ENCODE peak calls at places on chromosomes 1 and 21, in six cellular contexts. Y is aorta, Z is AG08395, F is OCI-LY7, R is H1, A is Ammon's horn. S is an unnamed sample.

GRCh38 chr1:235883261-235883927 is 16.7 kb upstream of the LYST start:
- DNase-seq in Y (peak), Z (peak), F (no peak), R (no peak), A (peak), S (peak)

GRCh38 chr1:155193275-155193990 is 14.3 kb downstream of the THBS3 start:
- DNase-seq in Y (peak), Z (peak), F (peak), R (peak), A (peak), S (peak)

GRCh38 chr21:40505681-40506080 is 341.3 kb downstream of the DSCAM start:
- DNase-seq in Y (no peak), Z (no peak), F (no peak), R (no peak), A (no peak), S (no peak)

GRCh38 chr1:208201241-208201640 is 42.9 kb downstream of the PLXNA2 start:
- DNase-seq in Y (no peak), Z (peak), F (no peak), R (no peak), A (no peak), S (peak)

GRCh38 chr1:53051676-53052075 is 10.3 kb upstream of the PODN start:
- DNase-seq in Y (no peak), Z (no peak), F (no peak), R (no peak), A (no peak), S (no peak)

GRCh38 chr1:56525463-56526155 is 53.8 kb downstream of the PLPP3 start:
- DNase-seq in Y (peak), Z (peak), F (peak), R (no peak), A (peak), S (peak)

GRCh38 chr1:65991694-65992093 is 199.0 kb downstream of the PDE4B start:
- DNase-seq in Y (no peak), Z (no peak), F (no peak), R (no peak), A (peak), S (no peak)

GRCh38 chr1:150560011-150560438 is 10.8 kb downstream of the ADAMTSL4 start:
- DNase-seq in Y (peak), Z (peak), F (peak), R (peak), A (peak), S (peak)

GRCh38 chr1:173430707-173431662 is 46.1 kb upstream of the PRDX6 start:
- DNase-seq in Y (peak), Z (peak), F (peak), R (peak), A (peak), S (peak)

GRCh38 chr1:68375919-68376318 is 73.8 kb downstream of the RPE65 start:
- DNase-seq in Y (no peak), Z (peak), F (no peak), R (no peak), A (peak), S (no peak)

GRCh38 chr21:43331962-43332458 is 94.9 kb downstream of the SIK1 start:
- DNase-seq in Y (no peak), Z (peak), F (no peak), R (no peak), A (peak), S (no peak)

GRCh38 chr1:1562556-1563195 is 12.0 kb downstream of the SSU72 start:
- DNase-seq in Y (no peak), Z (no peak), F (no peak), R (no peak), A (peak), S (no peak)

GRCh38 chr1:5717031-5717682 is 275.1 kb downstream of the NPHP4 start:
- DNase-seq in Y (no peak), Z (no peak), F (peak), R (no peak), A (no peak), S (peak)

GRCh38 chr1:83900530-83900929 is 98.4 kb downstream of the TTLL7 start:
- DNase-seq in Y (no peak), Z (no peak), F (no peak), R (no peak), A (no peak), S (no peak)

GRCh38 chr1:184021666-184022198 is 15.8 kb downstream of the COLGALT2 start:
- DNase-seq in Y (no peak), Z (no peak), F (no peak), R (no peak), A (peak), S (no peak)

GRCh38 chr1:180881806-180882509 is 30.7 kb upstream of the KIAA1614 start:
- DNase-seq in Y (no peak), Z (peak), F (peak), R (no peak), A (peak), S (no peak)

GRCh38 chr21:16419188-16419874 is 689.5 kb downstream of the USP25 start:
- DNase-seq in Y (peak), Z (peak), F (no peak), R (no peak), A (peak), S (peak)

GRCh38 chr1:235513495-235514366 is 9.5 kb upstream of the B3GALNT2 start:
- DNase-seq in Y (no peak), Z (peak), F (peak), R (no peak), A (peak), S (no peak)

GRCh38 chr1:29623501-29623900 is 387.2 kb downstream of the PTPRU start:
- DNase-seq in Y (no peak), Z (no peak), F (no peak), R (no peak), A (no peak), S (no peak)

GRCh38 chr1:201184734-201185453 is 5.7 kb upstream of the IGFN1 start:
- DNase-seq in Y (no peak), Z (peak), F (peak), R (peak), A (peak), S (peak)

GRCh38 chr1:234926574-234927311 is 201.9 kb downstream of the TOMM20 start:
- DNase-seq in Y (no peak), Z (no peak), F (peak), R (no peak), A (no peak), S (no peak)

GRCh38 chr21:39051561-39051949 is 131.7 kb downstream of the PSMG1 start:
- DNase-seq in Y (no peak), Z (peak), F (no peak), R (no peak), A (no peak), S (no peak)

GRCh38 chr21:46550511-46550941 is 54.4 kb downstream of the S100B start:
- DNase-seq in Y (no peak), Z (no peak), F (no peak), R (peak), A (no peak), S (peak)

GRCh38 chr1:2865571-2866414 is 64.3 kb upstream of the TTC34 start:
- DNase-seq in Y (no peak), Z (no peak), F (no peak), R (no peak), A (no peak), S (no peak)

GRCh38 chr1:203284411-203285208 is 20.7 kb upstream of the BTG2 start:
- DNase-seq in Y (no peak), Z (no peak), F (no peak), R (no peak), A (no peak), S (no peak)

GRCh38 chr21:37675202-37675801 is 241.0 kb downstream of the KCNJ6 start:
- DNase-seq in Y (peak), Z (peak), F (peak), R (peak), A (peak), S (peak)

GRCh38 chr1:156815307-156815826 is 1.3 kb downstream of the SH2D2A start:
- DNase-seq in Y (no peak), Z (peak), F (no peak), R (no peak), A (no peak), S (no peak)

GRCh38 chr1:171566467-171566866 is 55.6 kb upstream of the MYOCOS start:
- DNase-seq in Y (no peak), Z (no peak), F (no peak), R (no peak), A (peak), S (no peak)

S was measured in stomach.